ENCODE peak calls at places on chromosomes 1 and 21, in six cellular contexts. One of them, this sample, is unnamed.

GRCh38 chr1:245001252-245001651 is 136.9 kb upstream of the HNRNPU start:
- DNase-seq in neural progenitor cell: no peak
- DNase-seq in MM.1S: no peak
- DNase-seq in K562: no peak
- DNase-seq in GM23338: no peak
- DNase-seq in keratinocyte: no peak
- DNase-seq in this sample: no peak

GRCh38 chr1:40768146-40768990 is 15.2 kb upstream of the KCNQ4 start:
- DNase-seq in MM.1S: no peak
- DNase-seq in neural progenitor cell: no peak
- DNase-seq in K562: no peak
- DNase-seq in GM23338: no peak
- DNase-seq in keratinocyte: no peak
- DNase-seq in this sample: no peak

GRCh38 chr1:26991310-26992116 is 2.0 kb upstream of the TRNP1 start:
- DNase-seq in K562: peak; percentile 49
- DNase-seq in keratinocyte: no peak
- DNase-seq in MM.1S: no peak
- DNase-seq in GM23338: no peak
- DNase-seq in neural progenitor cell: no peak
- DNase-seq in this sample: peak; percentile 68

GRCh38 chr1:214310777-214311690 is 30.1 kb downstream of the SMYD2 start:
- DNase-seq in neural progenitor cell: peak; percentile 60
- DNase-seq in GM23338: no peak
- DNase-seq in K562: no peak
- DNase-seq in keratinocyte: no peak
- DNase-seq in MM.1S: no peak
- DNase-seq in this sample: no peak

GRCh38 chr21:43734830-43735229 is 15.9 kb downstream of the PDXK start:
- DNase-seq in neural progenitor cell: no peak
- DNase-seq in K562: no peak
- DNase-seq in keratinocyte: no peak
- DNase-seq in MM.1S: no peak
- DNase-seq in GM23338: no peak
- DNase-seq in this sample: no peak

GRCh38 chr1:19453843-19454242 is 31.5 kb downstream of the CAPZB start:
- DNase-seq in keratinocyte: no peak
- DNase-seq in GM23338: no peak
- DNase-seq in K562: no peak
- DNase-seq in neural progenitor cell: no peak
- DNase-seq in MM.1S: no peak
- DNase-seq in this sample: no peak

GRCh38 chr21:42983869-42984268 is 9.5 kb downstream of the PKNOX1 start:
- DNase-seq in GM23338: no peak
- DNase-seq in MM.1S: no peak
- DNase-seq in keratinocyte: no peak
- DNase-seq in K562: no peak
- DNase-seq in neural progenitor cell: no peak
- DNase-seq in this sample: no peak

GRCh38 chr1:203161175-203161574 is 14.5 kb downstream of the MYBPH start:
- DNase-seq in keratinocyte: no peak
- DNase-seq in neural progenitor cell: no peak
- DNase-seq in MM.1S: no peak
- DNase-seq in K562: no peak
- DNase-seq in GM23338: no peak
- DNase-seq in this sample: no peak

GRCh38 chr1:6438047-6438525 is 13.5 kb downstream of the ESPN start:
- DNase-seq in neural progenitor cell: peak; percentile 87
- DNase-seq in MM.1S: peak; percentile 45
- DNase-seq in GM23338: peak; percentile 94
- DNase-seq in K562: peak; percentile 79
- DNase-seq in keratinocyte: no peak
- DNase-seq in this sample: peak; percentile 82

GRCh38 chr1:174262747-174263241 is 103.5 kb downstream of the RABGAP1L start:
- DNase-seq in neural progenitor cell: peak; percentile 56
- DNase-seq in K562: peak; percentile 42
- DNase-seq in MM.1S: peak; percentile 71
- DNase-seq in keratinocyte: peak; percentile 2
- DNase-seq in GM23338: peak; percentile 73
- DNase-seq in this sample: peak; percentile 54

GRCh38 chr1:41414716-41415306 is 53.6 kb downstream of the FOXO6 start:
- DNase-seq in neural progenitor cell: no peak
- DNase-seq in K562: no peak
- DNase-seq in keratinocyte: no peak
- DNase-seq in MM.1S: no peak
- DNase-seq in GM23338: no peak
- DNase-seq in this sample: no peak

GRCh38 chr1:20233394-20233793 is 47.1 kb upstream of the PLA2G2C start:
- DNase-seq in neural progenitor cell: peak; percentile 29
- DNase-seq in K562: no peak
- DNase-seq in keratinocyte: no peak
- DNase-seq in GM23338: peak; percentile 73
- DNase-seq in MM.1S: peak; percentile 27
- DNase-seq in this sample: no peak

GRCh38 chr1:37158113-37158749 is 123.9 kb upstream of the GRIK3 start:
- DNase-seq in K562: no peak
- DNase-seq in keratinocyte: no peak
- DNase-seq in neural progenitor cell: no peak
- DNase-seq in GM23338: no peak
- DNase-seq in MM.1S: no peak
- DNase-seq in this sample: no peak

GRCh38 chr21:26077523-26077922 is 93.0 kb downstream of the APP start:
- DNase-seq in MM.1S: no peak
- DNase-seq in neural progenitor cell: no peak
- DNase-seq in keratinocyte: no peak
- DNase-seq in GM23338: no peak
- DNase-seq in K562: no peak
- DNase-seq in this sample: peak; percentile 21

GRCh38 chr1:25642710-25643109 is 26.1 kb downstream of the MAN1C1 start:
- DNase-seq in K562: no peak
- DNase-seq in keratinocyte: no peak
- DNase-seq in GM23338: no peak
- DNase-seq in neural progenitor cell: no peak
- DNase-seq in MM.1S: peak; percentile 86
- DNase-seq in this sample: no peak

GRCh38 chr1:162366671-162367070 is 10.0 kb downstream of the SPATA46 start:
- DNase-seq in K562: peak; percentile 51
- DNase-seq in GM23338: no peak
- DNase-seq in neural progenitor cell: no peak
- DNase-seq in keratinocyte: no peak
- DNase-seq in MM.1S: no peak
- DNase-seq in this sample: no peak

GRCh38 chr1:2044510-2045319 is 5.5 kb upstream of the PRKCZ start:
- DNase-seq in GM23338: peak; percentile 70
- DNase-seq in keratinocyte: no peak
- DNase-seq in neural progenitor cell: peak; percentile 82
- DNase-seq in K562: peak; percentile 94
- DNase-seq in MM.1S: peak; percentile 31
- DNase-seq in this sample: peak; percentile 86

GRCh38 chr1:41496080-41497055 is 11.9 kb upstream of the EDN2 start:
- DNase-seq in GM23338: peak; percentile 95
- DNase-seq in MM.1S: peak; percentile 52
- DNase-seq in neural progenitor cell: peak; percentile 96
- DNase-seq in K562: peak; percentile 92
- DNase-seq in keratinocyte: no peak
- DNase-seq in this sample: peak; percentile 93

GRCh38 chr1:178133291-178133989 is 39.5 kb downstream of the RASAL2 start:
- DNase-seq in MM.1S: no peak
- DNase-seq in GM23338: no peak
- DNase-seq in neural progenitor cell: no peak
- DNase-seq in keratinocyte: no peak
- DNase-seq in K562: no peak
- DNase-seq in this sample: no peak

GRCh38 chr1:225776294-225776693 is 1.3 kb upstream of the SRP9 start:
- DNase-seq in keratinocyte: no peak
- DNase-seq in K562: no peak
- DNase-seq in neural progenitor cell: no peak
- DNase-seq in MM.1S: no peak
- DNase-seq in GM23338: no peak
- DNase-seq in this sample: no peak

GRCh38 chr1:225780134-225780533 is 2.5 kb downstream of the SRP9 start:
- DNase-seq in K562: no peak
- DNase-seq in GM23338: no peak
- DNase-seq in neural progenitor cell: no peak
- DNase-seq in MM.1S: no peak
- DNase-seq in keratinocyte: no peak
- DNase-seq in this sample: no peak

GRCh38 chr1:225777058-225777582 is 506 bp upstream of the SRP9 start:
- DNase-seq in GM23338: no peak
- DNase-seq in MM.1S: no peak
- DNase-seq in keratinocyte: no peak
- DNase-seq in neural progenitor cell: no peak
- DNase-seq in K562: no peak
- DNase-seq in this sample: no peak

GRCh38 chr1:225777583-225778411 is at the start of gene SRP9:
- DNase-seq in GM23338: peak; percentile 100
- DNase-seq in K562: peak; percentile 99
- DNase-seq in neural progenitor cell: peak; percentile 100
- DNase-seq in MM.1S: peak; percentile 100
- DNase-seq in keratinocyte: peak; percentile 82
- DNase-seq in this sample: peak; percentile 100

GRCh38 chr1:225778412-225778669 is 715 bp downstream of the SRP9 start:
- DNase-seq in GM23338: no peak
- DNase-seq in keratinocyte: no peak
- DNase-seq in neural progenitor cell: no peak
- DNase-seq in K562: no peak
- DNase-seq in MM.1S: no peak
- DNase-seq in this sample: no peak
- H4K20me1 ChIP-seq in GM23338: peaks cover 11% of the 10 kb centered on the region
- H4K20me1 ChIP-seq in keratinocyte: peaks cover 9% of the 10 kb centered on the region
- H4K20me1 ChIP-seq in neural progenitor cell: peaks cover 47% of the 10 kb centered on the region
- H4K20me1 ChIP-seq in K562: peaks cover 19% of the 10 kb centered on the region
- H4K20me1 ChIP-seq in MM.1S: peaks cover 23% of the 10 kb centered on the region
- H4K20me1 ChIP-seq in this sample: peaks cover 45% of the 10 kb centered on the region

GRCh38 chr1:226073184-226073950 is 10.9 kb downstream of the H3-3A start:
- DNase-seq in MM.1S: no peak
- DNase-seq in GM23338: no peak
- DNase-seq in neural progenitor cell: no peak
- DNase-seq in keratinocyte: no peak
- DNase-seq in K562: no peak
- DNase-seq in this sample: no peak

GRCh38 chr1:226076378-226076777 is 13.9 kb downstream of the H3-3A start:
- DNase-seq in keratinocyte: no peak
- DNase-seq in K562: no peak
- DNase-seq in GM23338: no peak
- DNase-seq in MM.1S: no peak
- DNase-seq in neural progenitor cell: no peak
- DNase-seq in this sample: no peak

GRCh38 chr1:226074046-226074445 is 11.5 kb downstream of the H3-3A start:
- DNase-seq in MM.1S: no peak
- DNase-seq in K562: no peak
- DNase-seq in neural progenitor cell: no peak
- DNase-seq in keratinocyte: no peak
- DNase-seq in GM23338: no peak
- DNase-seq in this sample: no peak

GRCh38 chr1:226069818-226070489 is 7.4 kb downstream of the H3-3A start:
- DNase-seq in MM.1S: no peak
- DNase-seq in keratinocyte: no peak
- DNase-seq in GM23338: no peak
- DNase-seq in K562: no peak
- DNase-seq in neural progenitor cell: no peak
- DNase-seq in this sample: no peak

DNA sequence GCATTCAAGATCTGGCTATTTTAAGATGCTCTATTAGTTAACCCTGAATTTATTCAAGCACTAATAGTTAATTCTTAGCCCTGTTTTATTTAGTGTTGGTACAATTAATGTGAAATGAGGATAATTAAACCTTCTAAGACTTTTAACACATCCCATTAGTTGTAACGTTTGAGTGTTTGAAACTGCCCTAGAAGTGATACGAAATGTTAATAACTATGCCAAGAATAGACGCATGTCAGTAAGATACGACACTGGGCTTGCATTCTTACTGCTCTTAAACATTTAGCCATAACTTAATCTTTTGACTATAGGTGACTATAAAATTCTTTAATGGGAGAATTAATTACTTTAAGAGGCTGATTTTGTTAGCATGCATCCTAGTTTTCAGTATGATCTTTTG is 9.8 kb downstream of the H3-3A start:
- DNase-seq in GM23338: no peak
- DNase-seq in keratinocyte: no peak
- DNase-seq in MM.1S: no peak
- DNase-seq in K562: no peak
- DNase-seq in neural progenitor cell: no peak
- DNase-seq in this sample: no peak
- H3K36me3 ChIP-seq in GM23338: peaks cover 49% of the 10 kb centered on the region
- H3K36me3 ChIP-seq in keratinocyte: peaks cover 8% of the 10 kb centered on the region
- H3K36me3 ChIP-seq in MM.1S: peaks cover 28% of the 10 kb centered on the region
- H3K36me3 ChIP-seq in K562: peaks cover 59% of the 10 kb centered on the region
- H3K36me3 ChIP-seq in neural progenitor cell: peaks cover 35% of the 10 kb centered on the region
- H3K36me3 ChIP-seq in this sample: peaks cover 5% of the 10 kb centered on the region

DNA sequence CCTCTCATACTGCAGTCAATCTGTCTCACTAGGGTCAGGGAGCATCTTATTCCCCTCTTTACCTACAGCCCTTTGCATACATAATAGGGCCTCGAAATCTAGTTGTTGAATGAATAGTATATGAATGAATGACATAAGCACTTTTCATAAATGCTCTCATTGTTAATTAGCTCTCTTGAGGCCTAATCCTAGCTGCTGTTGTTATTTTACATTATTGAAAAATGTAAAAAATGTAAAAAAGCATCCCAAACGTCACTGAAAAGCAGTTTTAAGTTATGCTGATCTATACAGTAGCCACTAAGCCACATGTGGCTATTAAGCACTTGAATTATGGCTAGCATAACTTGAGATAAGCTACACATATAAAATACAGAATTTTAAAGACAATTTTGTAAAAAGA is 18.5 kb upstream of the DNASE2B start:
- DNase-seq in K562: no peak
- DNase-seq in neural progenitor cell: no peak
- DNase-seq in GM23338: no peak
- DNase-seq in MM.1S: no peak
- DNase-seq in keratinocyte: no peak
- DNase-seq in this sample: no peak
- TF ChIP-seq EZH2 in K562: no peak
- TF ChIP-seq EZH2 in neural progenitor cell: no peak
- TF ChIP-seq EZH2 in GM23338: no peak
- TF ChIP-seq EZH2 in MM.1S: no peak
- TF ChIP-seq EZH2 in keratinocyte: no peak
- TF ChIP-seq EZH2 in this sample: no peak

DNA sequence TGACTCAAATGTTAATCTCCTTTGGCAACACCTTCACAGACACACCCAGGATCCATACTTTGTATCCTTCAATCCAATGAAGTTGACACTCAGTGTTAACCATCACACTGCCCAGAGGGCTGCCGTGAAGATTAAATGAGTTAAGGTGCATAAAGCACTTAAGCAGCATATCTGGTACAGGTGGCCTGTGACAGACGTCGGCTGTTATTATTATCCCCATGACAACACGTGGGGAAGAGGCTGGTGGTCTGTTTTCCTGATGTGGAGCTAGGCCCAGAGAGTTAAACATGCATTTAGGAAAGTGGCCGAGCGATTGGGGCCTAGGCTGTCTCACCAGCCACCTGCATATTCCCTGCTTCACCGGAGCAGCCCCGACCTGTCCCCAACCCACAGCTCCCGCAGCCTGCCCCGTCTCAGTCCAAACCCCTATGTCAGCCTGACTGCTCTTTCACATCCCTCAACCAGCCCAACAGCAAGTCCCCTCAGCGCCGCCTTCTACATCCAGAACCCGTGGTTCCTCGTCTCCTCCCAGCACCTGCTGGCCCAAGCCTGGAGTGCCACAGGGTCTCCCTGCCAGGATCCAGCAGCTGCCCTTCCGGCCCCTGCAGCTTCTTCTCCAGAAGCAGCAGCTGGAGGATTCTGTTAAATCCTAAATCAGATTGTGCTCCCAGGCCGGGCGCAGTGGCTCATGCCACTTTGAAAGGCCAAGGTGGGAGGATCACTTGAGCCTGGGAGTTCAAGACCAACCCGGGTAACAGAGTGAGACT is 77.9 kb downstream of the FBXO2 start:
- DNase-seq in K562: no peak
- DNase-seq in GM23338: no peak
- DNase-seq in neural progenitor cell: no peak
- DNase-seq in keratinocyte: no peak
- DNase-seq in MM.1S: no peak
- DNase-seq in this sample: no peak
- H4K20me1 ChIP-seq in K562: peaks cover 4% of the 10 kb centered on the region
- H4K20me1 ChIP-seq in GM23338: no peaks in the 10 kb centered on the region
- H4K20me1 ChIP-seq in neural progenitor cell: no peaks in the 10 kb centered on the region
- H4K20me1 ChIP-seq in keratinocyte: no peaks in the 10 kb centered on the region
- H4K20me1 ChIP-seq in MM.1S: no peaks in the 10 kb centered on the region
- H4K20me1 ChIP-seq in this sample: no peaks in the 10 kb centered on the region

This sample was measured in hepatocyte.